ENCODE peak calls at places on chromosomes 6 and 20, in ten cellular contexts. M is cardiac fibroblast, U is caudate nucleus, T is RCC 7860, F is SW 1271, V is upper lobe of right lung, Q is naive B cell, X is transverse colon, R is GM04503, E is Right ventricle myocardium superior. Z is an unnamed sample.

GRCh38 chr20:8163543-8163942 is 31.5 kb downstream of the PLCB1 start:
- DNase-seq in X (no peak), V (no peak), M (no peak), E (no peak), U (no peak), Q (no peak), R (no peak), F (no peak), T (no peak), Z (no peak)

GRCh38 chr6:147251072-147251471 is 46.9 kb downstream of the STXBP5 start:
- DNase-seq in Q (no peak), X (no peak), T (no peak), E (peak; percentile 14), R (no peak), U (no peak), F (no peak), M (no peak), V (no peak), Z (no peak)

GRCh38 chr6:7219310-7219709 is 93.7 kb downstream of the SSR1 start:
- DNase-seq in X (peak; percentile 47), V (no peak), E (peak; percentile 62), M (peak; percentile 62), R (no peak), U (no peak), Q (no peak), F (no peak), T (peak; percentile 59), Z (no peak)

GRCh38 chr6:35049885-35050284 is 91.3 kb downstream of the TCP11 start:
- DNase-seq in T (no peak), R (peak; percentile 21), U (no peak), Q (no peak), X (peak; percentile 51), M (peak; percentile 38), F (no peak), E (peak; percentile 73), V (no peak), Z (no peak)

GRCh38 chr6:74000582-74000981 is 304.6 kb downstream of the CD109 start:
- DNase-seq in U (no peak), R (no peak), E (no peak), Q (no peak), M (peak; percentile 18), V (no peak), X (no peak), T (no peak), F (no peak), Z (no peak)

GRCh38 chr6:158500016-158500735 is 59.7 kb upstream of the TMEM181 start:
- DNase-seq in T (no peak), E (no peak), M (peak; percentile 63), V (no peak), X (no peak), Q (no peak), F (no peak), R (no peak), U (no peak), Z (no peak)

GRCh38 chr6:150767585-150768164 is 97.8 kb upstream of the MTHFD1L start:
- DNase-seq in V (no peak), X (no peak), E (no peak), F (no peak), Q (no peak), T (no peak), M (no peak), U (no peak), R (no peak), Z (no peak)

GRCh38 chr6:132445201-132445951 is 44.1 kb upstream of the MOXD1 start:
- DNase-seq in T (peak; percentile 95), Q (no peak), V (no peak), U (no peak), X (no peak), F (no peak), R (peak; percentile 77), M (peak; percentile 95), E (no peak), Z (peak; percentile 64)

GRCh38 chr20:50585214-50585613 is 75.0 kb downstream of the PTPN1 start:
- DNase-seq in M (no peak), V (no peak), R (no peak), X (no peak), Q (no peak), E (peak; percentile 14), U (no peak), F (no peak), T (no peak), Z (no peak)

GRCh38 chr20:51122931-51123658 is 100.2 kb upstream of the KCNG1 start:
- DNase-seq in V (no peak), U (no peak), X (no peak), M (no peak), Q (no peak), F (no peak), T (no peak), R (no peak), E (no peak), Z (no peak)

GRCh38 chr20:33651562-33652048 is 10.5 kb upstream of the C20orf144 start:
- DNase-seq in M (no peak), V (no peak), E (no peak), X (no peak), T (no peak), U (no peak), F (no peak), Q (no peak), R (no peak), Z (no peak)

GRCh38 chr20:59402697-59403096 is 102.3 kb downstream of the EDN3 start:
- DNase-seq in Q (no peak), F (no peak), M (no peak), V (no peak), X (no peak), E (no peak), T (no peak), U (no peak), R (no peak), Z (no peak)

GRCh38 chr6:106967936-106968555 is 6.5 kb downstream of the CD24 start:
- DNase-seq in V (no peak), T (no peak), R (no peak), U (no peak), X (no peak), F (no peak), Q (no peak), E (no peak), M (no peak), Z (no peak)

GRCh38 chr6:6665505-6665904 is 77.0 kb downstream of the LY86 start:
- DNase-seq in E (no peak), M (no peak), T (no peak), U (no peak), Q (no peak), X (no peak), V (no peak), R (no peak), F (no peak), Z (no peak)

GRCh38 chr20:2179233-2179580 is 77.6 kb downstream of the STK35 start:
- DNase-seq in U (no peak), V (no peak), F (no peak), X (no peak), T (no peak), E (no peak), R (no peak), M (no peak), Q (no peak), Z (no peak)

GRCh38 chr6:41779336-41779735 is 364 bp downstream of the FRS3 start:
- DNase-seq in V (no peak), R (no peak), T (no peak), E (no peak), U (no peak), M (peak; percentile 8), Q (no peak), X (no peak), F (no peak), Z (no peak)

GRCh38 chr20:38272961-38273360 is 12.4 kb upstream of the KIAA1755 start:
- DNase-seq in F (no peak), X (no peak), T (no peak), V (no peak), U (no peak), E (no peak), M (peak; percentile 82), Q (no peak), R (no peak), Z (no peak)

GRCh38 chr6:138491020-138491419 is 8.3 kb downstream of the NHSL1 start:
- DNase-seq in M (no peak), R (no peak), F (no peak), T (no peak), U (no peak), X (no peak), E (no peak), V (no peak), Q (no peak), Z (no peak)

Z was measured in RKO.